ENCODE peak calls at places on chromosome 14, in seven cellular contexts. S is mesendoderm, Y is mesenchymal stem cell, T is IMR-90, W is trophoblast cell, U is neuronal stem cell, B is H1. C is an unnamed sample.

GRCh38 chr14:84017533-84017932 is 1512.4 kb upstream of the FLRT2 start:
- DNase-seq in B (no peak), Y (no peak), T (no peak), S (no peak), U (no peak), W (no peak), C (no peak)

GRCh38 chr14:24284501-24285035 is 13.2 kb upstream of the RABGGTA start:
- DNase-seq in B (no peak), Y (no peak), S (no peak), T (no peak), U (no peak), W (no peak), C (no peak)

GRCh38 chr14:95424533-95424932 is 91.9 kb downstream of the SYNE3 start:
- DNase-seq in W (no peak), U (no peak), S (no peak), T (peak; percentile 23), Y (no peak), B (no peak), C (no peak)

GRCh38 chr14:55979096-55979495 is 139.1 kb upstream of the PELI2 start:
- DNase-seq in S (no peak), U (no peak), W (no peak), T (no peak), B (no peak), Y (no peak), C (no peak)

GRCh38 chr14:104792945-104793702 is 2.4 kb downstream of the AKT1 start:
- DNase-seq in Y (no peak), B (peak; percentile 77), T (no peak), S (no peak), U (no peak), W (no peak), C (peak; percentile 63)

GRCh38 chr14:58301416-58301815 is 3.1 kb downstream of the ARID4A start:
- DNase-seq in T (no peak), U (no peak), S (no peak), B (no peak), W (no peak), Y (no peak), C (no peak)

GRCh38 chr14:61524211-61524806 is 171.0 kb upstream of the HIF1A start:
- DNase-seq in S (no peak), B (no peak), T (peak; percentile 74), Y (peak; percentile 88), U (no peak), W (no peak), C (no peak)

GRCh38 chr14:39015360-39015961 is 87.6 kb downstream of the SEC23A start:
- DNase-seq in Y (peak; percentile 66), B (no peak), U (no peak), S (peak; percentile 54), W (no peak), T (peak; percentile 59), C (no peak)

GRCh38 chr14:99065551-99065950 is 206.4 kb downstream of the BCL11B start:
- DNase-seq in Y (no peak), U (no peak), B (peak; percentile 44), W (no peak), T (no peak), S (peak; percentile 58), C (no peak)

GRCh38 chr14:105203057-105203494 is 22.0 kb upstream of the NUDT14 start:
- DNase-seq in T (peak; percentile 58), Y (peak; percentile 69), U (peak; percentile 74), S (peak; percentile 51), W (peak; percentile 79), B (peak; percentile 91), C (peak; percentile 78)

GRCh38 chr14:39265032-39265431 is 31.3 kb downstream of the MIA2 start:
- DNase-seq in S (no peak), Y (peak; percentile 39), B (no peak), W (no peak), U (no peak), T (peak; percentile 32), C (no peak)

GRCh38 chr14:65927871-65928270 is 515.3 kb downstream of the FUT8 start:
- DNase-seq in Y (no peak), U (no peak), B (no peak), T (no peak), S (peak; percentile 85), W (peak; percentile 38), C (no peak)

GRCh38 chr14:32414808-32415255 is 85.7 kb downstream of the AKAP6 start:
- DNase-seq in S (no peak), T (peak; percentile 45), W (no peak), B (no peak), U (no peak), Y (peak; percentile 24), C (no peak)

GRCh38 chr14:52447236-52447635 is 105.1 kb downstream of the TXNDC16 start:
- DNase-seq in T (no peak), W (peak; percentile 71), Y (no peak), B (no peak), S (no peak), U (no peak), C (no peak)

GRCh38 chr14:96623676-96624484 is 121.7 kb downstream of the PAPOLA start:
- DNase-seq in S (no peak), U (no peak), B (no peak), W (no peak), T (no peak), Y (no peak), C (peak; percentile 20)

GRCh38 chr14:96626121-96626768 is 124.1 kb downstream of the PAPOLA start:
- DNase-seq in B (no peak), S (no peak), T (no peak), W (no peak), U (no peak), Y (no peak), C (peak; percentile 16)

GRCh38 chr14:96625436-96625945 is 123.3 kb downstream of the PAPOLA start:
- DNase-seq in S (no peak), B (no peak), U (no peak), W (no peak), Y (no peak), T (no peak), C (peak; percentile 18)

GRCh38 chr14:96622926-96623325 is 120.7 kb downstream of the PAPOLA start:
- DNase-seq in B (no peak), T (no peak), S (no peak), Y (no peak), U (no peak), W (no peak), C (peak; percentile 9)

DNA sequence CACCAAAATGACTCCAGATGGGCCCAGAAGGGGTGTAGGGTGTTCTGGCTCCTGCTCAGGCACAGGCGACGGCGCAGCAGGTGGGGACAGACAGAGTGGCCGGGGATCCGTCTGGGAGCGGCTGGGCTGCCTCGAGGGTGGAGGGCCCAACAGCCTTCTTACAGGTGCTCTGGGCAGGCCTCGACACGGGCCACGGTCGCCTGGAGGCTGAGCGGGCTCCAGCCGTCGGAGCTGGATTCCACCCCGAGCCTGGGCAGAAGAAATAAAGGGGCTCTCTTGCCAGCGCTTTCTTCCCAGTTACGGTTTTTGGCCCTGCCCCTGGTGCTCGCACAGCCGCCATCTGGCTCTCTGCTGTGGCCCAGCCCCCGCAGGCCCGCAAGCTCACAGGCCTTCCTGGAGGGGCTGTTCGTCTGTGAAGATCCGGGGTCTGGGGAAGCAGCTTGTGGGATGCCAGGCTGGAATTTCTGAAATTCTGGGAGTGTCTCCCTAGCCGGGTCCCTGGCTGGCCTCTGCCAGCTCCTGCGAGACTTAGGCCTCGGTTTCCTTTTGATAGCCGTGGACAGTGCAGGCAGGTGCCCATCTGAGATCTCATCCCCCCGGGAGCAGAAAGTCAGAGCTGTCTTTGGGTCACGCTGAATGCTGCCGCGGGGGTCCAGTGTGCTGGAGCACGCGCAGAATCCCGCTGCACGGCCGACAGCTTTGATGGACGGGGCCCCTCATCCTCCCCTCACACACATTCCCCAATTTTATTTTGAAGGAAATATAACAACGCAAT is 122.7 kb downstream of the PAPOLA start:
- DNase-seq in U (no peak), B (no peak), S (no peak), Y (no peak), T (no peak), W (no peak), C (peak; percentile 37)
- H4K8ac ChIP-seq in U (no peak overlapping the region), B (peak overlapping the region; percentile 11), S (no peak overlapping the region), Y (no peak overlapping the region), T (no peak overlapping the region), W (no peak overlapping the region), C (no peak overlapping the region)

GRCh38 chr14:81559385-81559784 is 25.7 kb upstream of the SEL1L start:
- DNase-seq in B (no peak), Y (no peak), U (no peak), S (no peak), T (no peak), W (no peak), C (no peak)
- H4K8ac ChIP-seq in B (no peak overlapping the region), Y (no peak overlapping the region), U (no peak overlapping the region), S (no peak overlapping the region), T (no peak overlapping the region), W (no peak overlapping the region), C (no peak overlapping the region)

DNA sequence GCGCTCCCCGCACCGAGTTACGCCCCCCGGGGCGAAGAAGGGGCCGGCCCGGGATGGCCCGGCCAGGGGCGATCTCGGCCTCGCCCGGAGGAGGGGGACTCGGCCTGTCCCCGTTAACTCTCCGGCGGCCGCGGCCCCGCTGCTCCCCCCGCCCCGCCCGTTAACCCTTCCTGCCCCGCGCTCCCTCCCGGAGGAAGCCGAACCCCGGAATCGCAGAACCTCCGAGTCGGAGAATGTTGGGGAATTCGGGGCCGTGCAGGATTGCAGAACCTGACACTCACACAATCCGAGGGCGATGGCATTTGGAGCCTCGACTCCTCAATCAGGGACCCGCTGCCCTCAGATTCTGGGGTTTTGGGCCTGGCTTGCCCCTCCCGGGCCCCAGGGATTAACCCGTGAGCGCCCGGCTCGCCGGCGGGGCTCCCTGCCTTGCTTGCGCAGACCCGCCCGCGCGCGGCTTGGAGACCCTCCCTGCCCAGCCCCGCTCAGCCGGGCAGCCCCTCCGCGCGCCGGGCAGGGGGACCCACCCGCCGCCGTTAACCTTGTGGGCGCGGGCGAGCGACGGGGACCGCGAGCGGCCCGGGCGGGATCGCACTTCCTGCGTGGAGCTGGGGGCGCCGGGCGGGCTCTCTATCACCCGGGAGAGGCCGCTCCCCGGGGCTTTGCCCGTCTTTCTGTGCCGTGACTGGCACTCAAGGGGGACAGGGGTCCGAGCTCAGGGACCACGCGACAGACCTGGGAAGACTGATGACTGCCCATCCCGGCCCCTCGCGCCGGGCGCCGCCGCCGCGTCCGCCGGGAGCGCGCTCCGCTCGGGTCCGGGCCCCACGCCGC is 18.8 kb downstream of the BEGAIN start:
- DNase-seq in B (peak; percentile 68), S (no peak), W (no peak), T (no peak), U (no peak), Y (no peak), C (no peak)
- H4K8ac ChIP-seq in B (peak overlapping the region; percentile 18), S (no peak overlapping the region), W (no peak overlapping the region), T (no peak overlapping the region), U (no peak overlapping the region), Y (no peak overlapping the region), C (no peak overlapping the region)

GRCh38 chr14:77301103-77301502 is 19.6 kb downstream of the POMT2 start:
- DNase-seq in W (peak; percentile 71), S (peak; percentile 93), T (peak; percentile 85), B (peak; percentile 90), Y (peak; percentile 87), U (peak; percentile 66), C (peak; percentile 88)

GRCh38 chr14:77296155-77296554 is 24.5 kb downstream of the POMT2 start:
- DNase-seq in W (no peak), T (no peak), S (no peak), B (no peak), Y (no peak), U (no peak), C (no peak)

GRCh38 chr14:77299776-77300175 is 20.9 kb downstream of the POMT2 start:
- DNase-seq in W (no peak), B (no peak), S (no peak), U (no peak), Y (no peak), T (no peak), C (no peak)

DNA sequence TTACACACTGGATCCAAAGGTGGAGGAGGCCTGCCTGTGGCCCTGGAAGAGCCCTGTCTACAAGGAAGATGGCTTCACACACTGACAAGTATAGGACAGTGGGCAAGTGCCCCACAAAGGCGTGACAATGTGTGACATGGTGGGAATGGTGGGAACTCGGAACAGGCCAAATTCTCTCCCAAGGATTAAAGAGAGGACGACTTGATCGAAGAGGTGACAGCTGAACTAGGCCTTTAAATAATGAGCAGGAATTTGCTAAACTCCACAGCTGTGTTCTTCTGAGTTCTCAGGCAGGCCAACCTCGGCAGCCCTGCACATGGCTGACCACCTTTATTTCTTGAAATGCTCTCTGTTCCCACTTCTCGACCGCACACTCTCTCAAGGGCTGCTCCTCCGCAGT is 23.8 kb downstream of the POMT2 start:
- DNase-seq in Y (no peak), U (no peak), T (no peak), S (no peak), W (no peak), B (no peak), C (no peak)
- H4K8ac ChIP-seq in Y (no peak overlapping the region), U (no peak overlapping the region), T (no peak overlapping the region), S (no peak overlapping the region), W (no peak overlapping the region), B (no peak overlapping the region), C (no peak overlapping the region)